ENCODE peak calls at places on chromosomes 1 and 21, in six cellular contexts. Q, M, C, Z, O and X are unnamed samples.

GRCh38 chr1:178096421-178096820 is 2.5 kb downstream of the RASAL2 start:
- DNase-seq in C (no peak), O (no peak), M (no peak), Q (no peak), Z (no peak), X (no peak)

GRCh38 chr1:55483523-55483922 is 268.4 kb upstream of the USP24 start:
- DNase-seq in Z (no peak), M (no peak), O (no peak), Q (no peak), C (peak), X (no peak)

GRCh38 chr1:230681599-230681998 is 32.3 kb downstream of the AGT start:
- DNase-seq in O (peak), Z (no peak), Q (peak), C (no peak), M (peak), X (peak)

GRCh38 chr1:26740958-26741357 is 45.1 kb downstream of the ARID1A start:
- DNase-seq in C (no peak), O (no peak), Q (no peak), M (no peak), Z (no peak), X (no peak)

GRCh38 chr1:11981378-11982009 is 1.2 kb downstream of the MFN2 start:
- DNase-seq in Z (no peak), O (no peak), M (no peak), C (no peak), Q (no peak), X (no peak)

GRCh38 chr1:177131723-177132122 is 32.8 kb downstream of the ASTN1 start:
- DNase-seq in C (no peak), Z (no peak), M (no peak), Q (no peak), O (no peak), X (no peak)

GRCh38 chr1:93588206-93588605 is 93.4 kb downstream of the BCAR3 start:
- DNase-seq in O (peak), Z (no peak), M (no peak), C (no peak), Q (no peak), X (no peak)

GRCh38 chr1:154765970-154766369 is 104.1 kb downstream of the KCNN3 start:
- DNase-seq in M (no peak), Q (peak), C (peak), Z (peak), O (peak), X (no peak)

GRCh38 chr1:232467073-232467760 is 162.7 kb downstream of the SIPA1L2 start:
- DNase-seq in Q (no peak), M (no peak), O (no peak), Z (no peak), C (peak), X (no peak)

GRCh38 chr21:43726686-43727570 is 8.0 kb downstream of the PDXK start:
- DNase-seq in O (no peak), Q (no peak), M (no peak), C (no peak), Z (peak), X (no peak)

GRCh38 chr21:15669247-15669646 is 60.5 kb upstream of the USP25 start:
- DNase-seq in Z (no peak), M (no peak), O (no peak), Q (peak), C (no peak), X (no peak)

GRCh38 chr21:34113842-34114241 is 40.5 kb downstream of the MRPS6 start:
- DNase-seq in Q (no peak), C (peak), M (no peak), O (no peak), Z (no peak), X (no peak)

GRCh38 chr1:14759843-14760242 is 161.4 kb downstream of the KAZN start:
- DNase-seq in Q (no peak), M (no peak), O (no peak), C (no peak), Z (no peak), X (no peak)

GRCh38 chr1:29379438-29380073 is 143.2 kb downstream of the PTPRU start:
- DNase-seq in Q (peak), C (peak), M (no peak), Z (no peak), O (peak), X (no peak)

GRCh38 chr1:55375617-55376258 is 160.6 kb upstream of the USP24 start:
- DNase-seq in C (peak), M (peak), O (no peak), Z (no peak), Q (peak), X (no peak)

GRCh38 chr1:19065526-19066247 is 109.2 kb upstream of the IFFO2 start:
- DNase-seq in M (no peak), Q (no peak), O (no peak), C (no peak), Z (no peak), X (no peak)

GRCh38 chr1:39688706-39689105 is 2.5 kb downstream of the HPCAL4 start:
- DNase-seq in Q (no peak), M (no peak), C (no peak), Z (no peak), O (no peak), X (no peak)

GRCh38 chr1:177864530-177865305 is 105.1 kb downstream of the SEC16B start:
- DNase-seq in Z (no peak), M (no peak), C (no peak), O (no peak), Q (peak), X (no peak)

GRCh38 chr1:34858901-34859441 is 578 bp downstream of the SMIM12 start:
- DNase-seq in Q (peak), M (no peak), C (no peak), O (peak), Z (peak), X (no peak)

GRCh38 chr1:225911207-225912130 is 12.6 kb downstream of the PYCR2 start:
- DNase-seq in Z (peak), M (no peak), O (peak), C (peak), Q (peak), X (no peak)

GRCh38 chr1:91804546-91805023 is 81.4 kb downstream of the TGFBR3 start:
- DNase-seq in O (peak), C (no peak), M (peak), Z (no peak), Q (peak), X (no peak)

GRCh38 chr21:45281411-45282282 is 6.0 kb downstream of the POFUT2 start:
- DNase-seq in M (no peak), Z (peak), Q (no peak), O (no peak), C (no peak), X (no peak)

GRCh38 chr1:245099401-245099800 is 55.4 kb upstream of the KIF26B start:
- DNase-seq in M (no peak), Z (no peak), Q (no peak), O (no peak), C (no peak), X (no peak)

GRCh38 chr21:42534361-42534900 is 20.8 kb downstream of the SLC37A1 start:
- DNase-seq in Q (no peak), Z (peak), O (no peak), M (no peak), C (no peak), X (no peak)

GRCh38 chr1:211345719-211346118 is 19.1 kb downstream of the TRAF5 start:
- DNase-seq in Q (no peak), C (peak), M (no peak), O (no peak), Z (no peak), X (no peak)

GRCh38 chr1:84856871-84857270 is 36.1 kb downstream of the LPAR3 start:
- DNase-seq in O (no peak), Q (no peak), Z (no peak), C (no peak), M (no peak), X (no peak)

GRCh38 chr1:52752427-52752826 is 26.2 kb downstream of the ZYG11B start:
- DNase-seq in Q (no peak), Z (no peak), M (no peak), O (no peak), C (no peak), X (no peak)

GRCh38 chr1:87045757-87046422 is 131.5 kb downstream of the HS2ST1 start:
- DNase-seq in M (no peak), Z (no peak), Q (no peak), C (no peak), O (peak), X (no peak)

GRCh38 chr1:20250346-20250989 is 40.2 kb upstream of the VWA5B1 start:
- DNase-seq in Q (no peak), Z (no peak), M (no peak), O (peak), C (no peak), X (no peak)

GRCh38 chr1:93703649-93704048 is 22.0 kb upstream of the BCAR3 start:
- DNase-seq in Q (no peak), M (no peak), O (no peak), C (no peak), Z (no peak), X (no peak)

GRCh38 chr1:116498789-116499628 is 71.8 kb downstream of the CD58 start:
- DNase-seq in M (no peak), Z (no peak), C (peak), O (peak), Q (peak), X (no peak)

GRCh38 chr1:10724052-10724494 is 72.4 kb downstream of the CASZ1 start:
- DNase-seq in Q (peak), M (peak), C (no peak), Z (peak), O (peak), X (no peak)

GRCh38 chr1:47997289-47998200 is at the start of gene TRABD2B:
- DNase-seq in O (no peak), M (no peak), Z (peak), Q (peak), C (peak), X (no peak)

GRCh38 chr1:93324486-93325464 is 20.9 kb upstream of the DR1 start:
- DNase-seq in O (peak), C (no peak), M (peak), Z (no peak), Q (peak), X (peak)

GRCh38 chr1:68600049-68600661 is 103.3 kb upstream of the DEPDC1 start:
- DNase-seq in Z (no peak), O (no peak), Q (peak), C (peak), M (no peak), X (no peak)

GRCh38 chr1:90835172-90835660 is 118.1 kb upstream of the BARHL2 start:
- DNase-seq in O (no peak), M (no peak), Z (no peak), C (peak), Q (peak), X (no peak)

GRCh38 chr1:224700915-224701531 is 84.9 kb downstream of the CNIH3 start:
- DNase-seq in Q (peak), C (peak), Z (no peak), O (no peak), M (no peak), X (no peak)

GRCh38 chr1:111154021-111154999 is 14.3 kb downstream of the CEPT1 start:
- DNase-seq in M (no peak), C (no peak), Z (no peak), Q (no peak), O (no peak), X (no peak)

GRCh38 chr21:35208810-35209517 is 159.9 kb upstream of the RUNX1 start:
- DNase-seq in C (no peak), Z (no peak), O (no peak), M (no peak), Q (peak), X (no peak)

GRCh38 chr1:41353744-41354143 is 7.5 kb upstream of the FOXO6 start:
- DNase-seq in Q (no peak), O (no peak), Z (peak), C (no peak), M (no peak), X (no peak)

GRCh38 chr21:17514124-17514481 is 1.3 kb downstream of the CXADR start:
- DNase-seq in Z (no peak), Q (no peak), C (peak), M (no peak), O (peak), X (no peak)
- H3K4me3 ChIP-seq in Z (no peak), Q (no peak), C (peak), M (peak), O (no peak), X (no peak)

GRCh38 chr1:201916649-201917249 is 28.1 kb downstream of the SHISA4 start:
- DNase-seq in Q (peak), Z (peak), O (peak), C (no peak), M (peak), X (no peak)

GRCh38 chr1:201914456-201915235 is 25.9 kb downstream of the SHISA4 start:
- DNase-seq in Q (peak), C (no peak), O (no peak), Z (no peak), M (no peak), X (no peak)

GRCh38 chr1:201918343-201918742 is 28.0 kb downstream of the LMOD1 start:
- DNase-seq in C (no peak), M (no peak), Z (no peak), O (no peak), Q (no peak), X (no peak)

GRCh38 chr1:201921952-201922558 is 24.3 kb downstream of the LMOD1 start:
- DNase-seq in O (no peak), C (no peak), Z (no peak), Q (no peak), M (no peak), X (no peak)

GRCh38 chr1:201917362-201918033 is 28.8 kb downstream of the SHISA4 start:
- DNase-seq in M (no peak), Z (peak), Q (peak), C (no peak), O (peak), X (peak)
- TF ChIP-seq CTCF in M (no peak), Z (no peak), Q (peak), C (no peak), O (no peak), X (no peak)

DNA sequence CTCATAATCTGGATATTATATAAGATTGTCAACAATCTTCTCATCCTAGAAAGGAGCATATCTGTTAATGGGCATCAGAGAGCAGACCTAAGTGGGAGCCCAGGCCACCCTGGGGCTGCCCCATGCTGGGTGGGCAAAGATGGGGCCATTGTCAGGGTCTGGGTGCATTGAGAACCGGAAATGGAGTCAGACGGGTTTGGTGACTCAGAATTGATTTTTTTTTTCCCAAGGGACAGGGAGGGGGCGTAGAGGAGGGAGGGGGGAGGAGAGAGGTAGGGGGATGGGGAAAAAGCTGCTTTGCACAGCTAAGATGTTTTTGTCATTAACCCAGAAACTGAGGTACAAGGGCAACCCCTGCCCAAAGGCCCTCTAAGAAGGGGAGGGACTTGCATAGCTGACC is 1.3 kb downstream of the ATXN7L2 start:
- DNase-seq in O (no peak), C (peak), M (no peak), Q (no peak), Z (no peak), X (no peak)
- H3K4me3 ChIP-seq in O (peak), C (peak), M (no peak), Q (peak), Z (peak), X (peak)

DNA sequence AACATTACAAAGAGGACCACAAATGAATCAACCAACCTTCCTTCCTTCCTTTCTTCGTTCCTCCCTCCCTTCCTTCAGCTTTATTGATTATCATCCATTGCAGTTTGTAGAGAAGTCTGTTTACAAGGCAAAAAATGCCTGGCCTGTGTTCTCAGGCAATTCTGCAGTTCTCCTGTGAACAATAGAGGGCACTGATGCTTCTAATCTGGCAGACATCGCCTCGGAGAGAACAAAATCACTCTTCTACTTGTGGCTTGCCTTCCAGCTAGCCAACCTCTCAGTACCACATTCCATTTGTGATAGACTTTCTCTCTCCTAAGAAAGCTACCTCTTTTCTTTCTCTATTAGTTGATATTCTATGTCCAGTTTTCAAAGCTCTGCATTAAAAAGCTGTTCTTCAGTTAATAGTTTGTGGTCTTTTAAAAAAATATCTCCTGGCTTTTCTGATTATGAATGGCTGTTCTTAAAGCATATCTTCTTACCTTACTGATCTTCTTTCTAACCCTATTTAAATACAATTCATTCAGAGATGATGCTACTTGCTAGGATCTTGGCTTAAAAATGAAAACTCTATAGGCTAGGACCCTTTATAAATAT is 26.9 kb upstream of the ESRRG start:
- DNase-seq in M (peak), Q (peak), O (peak), C (peak), Z (no peak), X (peak)
- TF ChIP-seq CTCF in M (peak), Q (peak), O (peak), C (peak), Z (peak), X (peak)

GRCh38 chr1:113935970-113936369 is 6.8 kb downstream of the HIPK1 start:
- DNase-seq in Z (no peak), M (no peak), Q (no peak), O (no peak), C (no peak), X (no peak)
- H3K4me3 ChIP-seq in Z (no peak), M (no peak), Q (no peak), O (no peak), C (no peak), X (no peak)

GRCh38 chr1:77143529-77144121 is 75.6 kb downstream of the PIGK start:
- DNase-seq in Q (peak), C (no peak), Z (no peak), M (no peak), O (no peak), X (no peak)
- TF ChIP-seq CTCF in Q (peak), C (no peak), Z (peak), M (no peak), O (no peak), X (no peak)

GRCh38 chr1:156858555-156858956 is 361 bp downstream of the INSRR start:
- DNase-seq in Z (no peak), O (no peak), C (no peak), Q (no peak), M (no peak), X (no peak)

GRCh38 chr1:156860113-156860638 is 489 bp upstream of the NTRK1 start:
- DNase-seq in C (peak), O (peak), Z (no peak), Q (peak), M (no peak), X (no peak)

GRCh38 chr1:156859523-156860112 is 701 bp upstream of the INSRR start:
- DNase-seq in M (no peak), C (peak), O (no peak), Q (peak), Z (no peak), X (no peak)

GRCh38 chr1:156857532-156857931 is 1.4 kb downstream of the INSRR start:
- DNase-seq in Z (no peak), Q (no peak), O (no peak), C (no peak), M (no peak), X (no peak)

GRCh38 chr1:156858959-156859522 is at the start of gene INSRR:
- DNase-seq in M (no peak), Z (no peak), C (peak), Q (no peak), O (no peak), X (no peak)
- H3K4me3 ChIP-seq in M (no peak), Z (peak), C (peak), Q (peak), O (peak), X (peak)

GRCh38 chr1:60132985-60133673 is 59.6 kb upstream of the C1orf87 start:
- DNase-seq in O (peak), C (no peak), Z (peak), M (peak), Q (peak), X (peak)

GRCh38 chr1:60134706-60135105 is 61.1 kb upstream of the C1orf87 start:
- DNase-seq in C (no peak), M (no peak), Q (peak), O (no peak), Z (no peak), X (no peak)

GRCh38 chr1:60133848-60134247 is 60.3 kb upstream of the C1orf87 start:
- DNase-seq in C (no peak), O (peak), Z (no peak), M (peak), Q (peak), X (peak)

GRCh38 chr1:60132108-60132507 is 58.5 kb upstream of the C1orf87 start:
- DNase-seq in Q (no peak), C (no peak), M (no peak), Z (no peak), O (no peak), X (no peak)

GRCh38 chr1:60137406-60137805 is 63.8 kb upstream of the C1orf87 start:
- DNase-seq in O (no peak), Q (no peak), C (no peak), M (no peak), Z (no peak), X (no peak)
- TF ChIP-seq CTCF in O (no peak), Q (no peak), C (no peak), M (no peak), Z (no peak), X (no peak)

DNA sequence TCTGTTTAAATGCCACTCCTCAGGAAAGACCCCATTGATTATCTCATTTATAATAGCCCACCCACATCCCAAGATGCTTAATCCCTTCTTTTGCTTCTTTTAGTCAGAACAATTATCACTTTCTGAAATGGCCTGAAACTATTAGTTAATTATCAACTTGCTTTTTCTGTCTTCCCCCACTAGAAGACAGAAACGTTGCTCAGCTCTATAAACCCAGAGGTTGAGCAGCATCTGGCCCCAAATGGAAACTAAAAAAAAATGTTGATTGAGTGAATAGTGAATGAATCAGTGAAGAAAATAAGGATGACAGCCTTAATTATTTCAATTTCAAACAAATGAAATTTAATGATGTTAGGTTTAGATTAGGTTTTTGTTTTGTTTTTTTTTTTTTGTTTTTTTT is 38.2 kb upstream of the PIGC start:
- DNase-seq in Q (no peak), C (no peak), Z (no peak), O (no peak), M (no peak), X (no peak)
- H3K4me3 ChIP-seq in Q (no peak), C (no peak), Z (no peak), O (no peak), M (no peak), X (no peak)